ENCODE peak calls at places on chromosomes 4 and X, in nine cellular contexts. M is NCI-H748 treated with DMSO at 0.1 percent for 48 hours; U is mesenchymal stem cell; G is ovary; J is substantia nigra; E is sciatic nerve; C is C1 segment of cervical spinal cord; P is EL; I is activated CD4-positive, alpha-beta T cell treated with anti-CD3 and anti-CD28 coated beads, Interleukin-2, amount 50 U/mL, for 48 hours. W is an unnamed sample.

GRCh38 chr4:1502501-1502886 is 96.3 kb upstream of the NKX1-1 start:
- DNase-seq in E (peak; percentile 52), C (no peak), I (no peak), U (no peak), J (no peak), G (no peak), P (no peak), M (no peak), W (peak; percentile 30)

GRCh38 chr4:40473578-40474388 is 138.7 kb downstream of the CHRNA9 start:
- DNase-seq in M (no peak), U (no peak), G (no peak), E (no peak), I (no peak), J (no peak), C (no peak), P (no peak), W (no peak)

GRCh38 chr4:76896731-76897521 is 1.0 kb downstream of the SOWAHB start:
- DNase-seq in P (peak; percentile 35), J (peak; percentile 0), M (no peak), E (no peak), I (peak; percentile 19), U (peak; percentile 44), C (no peak), G (peak; percentile 28), W (peak; percentile 35)

GRCh38 chr4:158253350-158253980 is 43.2 kb downstream of the TMEM144 start:
- DNase-seq in G (peak; percentile 39), M (peak; percentile 26), P (peak; percentile 62), C (no peak), E (peak; percentile 69), I (peak; percentile 25), U (peak; percentile 55), J (peak; percentile 24), W (no peak)

GRCh38 chr4:168585168-168586091 is 88.6 kb downstream of the PALLD start:
- DNase-seq in C (no peak), J (peak; percentile 5), M (peak; percentile 4), U (peak; percentile 82), I (peak; percentile 37), P (peak; percentile 82), G (peak; percentile 80), E (peak; percentile 87), W (peak; percentile 86)

GRCh38 chrX:32448320-32448719 is 763.0 kb downstream of the DMD start:
- DNase-seq in J (no peak), U (peak; percentile 13), G (no peak), E (no peak), M (no peak), I (no peak), P (no peak), C (no peak), W (no peak)

GRCh38 chr4:150251752-150252190 is 173.5 kb downstream of the DCLK2 start:
- DNase-seq in U (no peak), P (no peak), J (no peak), M (no peak), I (no peak), E (no peak), G (no peak), C (no peak), W (no peak)

GRCh38 chr4:1983053-1983845 is 25.5 kb downstream of the NELFA start:
- DNase-seq in U (no peak), J (no peak), I (no peak), C (no peak), E (no peak), M (no peak), G (no peak), P (no peak), W (no peak)

GRCh38 chr4:180993179-180993841 is 1249.9 kb upstream of the TENM3 start:
- DNase-seq in P (no peak), I (no peak), E (no peak), M (no peak), J (no peak), U (no peak), C (no peak), G (no peak), W (no peak)

GRCh38 chr4:82775243-82775642 is 23.4 kb downstream of the SCD5 start:
- DNase-seq in U (no peak), E (no peak), G (no peak), P (no peak), C (no peak), M (no peak), I (no peak), J (no peak), W (no peak)

GRCh38 chr4:175562111-175562510 is 250.0 kb downstream of the GPM6A start:
- DNase-seq in E (no peak), P (no peak), J (no peak), G (no peak), U (no peak), M (no peak), C (no peak), I (no peak), W (no peak)

GRCh38 chrX:109774706-109775105 is 41.6 kb upstream of the ACSL4 start:
- DNase-seq in E (no peak), C (no peak), P (peak; percentile 87), U (peak; percentile 76), I (no peak), M (no peak), G (no peak), J (no peak), W (no peak)

GRCh38 chrX:12441376-12442128 is 303.3 kb downstream of the FRMPD4 start:
- DNase-seq in J (no peak), C (no peak), M (no peak), U (peak; percentile 45), P (peak; percentile 88), G (no peak), E (no peak), I (no peak), W (no peak)

GRCh38 chr4:150938417-150938816 is 76.7 kb downstream of the LRBA start:
- DNase-seq in G (no peak), J (no peak), E (no peak), U (no peak), P (no peak), I (no peak), M (no peak), C (no peak), W (no peak)

GRCh38 chr4:84479663-84480062 is 19.4 kb downstream of the NKX6-1 start:
- DNase-seq in E (no peak), J (no peak), M (no peak), G (no peak), C (no peak), U (no peak), P (no peak), I (no peak), W (no peak)

GRCh38 chr4:187612211-187612780 is 383.3 kb upstream of the ZFP42 start:
- DNase-seq in C (no peak), J (no peak), M (no peak), E (no peak), G (no peak), I (no peak), P (no peak), U (no peak), W (no peak)

GRCh38 chr4:174274436-174274835 is 9.0 kb downstream of the FBXO8 start:
- DNase-seq in I (no peak), C (no peak), J (no peak), G (no peak), U (no peak), M (no peak), P (no peak), E (no peak), W (no peak)

GRCh38 chrX:137194164-137194563 is 160.4 kb upstream of the GPR101 start:
- DNase-seq in E (no peak), G (peak; percentile 7), U (no peak), C (no peak), I (peak; percentile 13), P (peak; percentile 10), M (peak; percentile 35), J (no peak), W (no peak)

GRCh38 chrX:134692990-134693389 is 34.7 kb upstream of the PLAC1 start:
- DNase-seq in M (no peak), G (no peak), E (no peak), I (no peak), P (peak; percentile 79), C (no peak), J (no peak), U (peak; percentile 33), W (no peak)

GRCh38 chrX:130170752-130171445 is 863 bp upstream of the RAB33A start:
- DNase-seq in C (no peak), E (no peak), U (peak; percentile 28), J (peak; percentile 65), G (peak; percentile 34), P (peak; percentile 47), I (peak; percentile 60), M (peak; percentile 80), W (peak; percentile 61)

GRCh38 chrX:115690554-115691216 is 129.7 kb downstream of the PLS3 start:
- DNase-seq in J (no peak), P (peak; percentile 69), M (peak; percentile 46), G (peak; percentile 47), U (peak; percentile 77), C (no peak), E (peak; percentile 74), I (peak; percentile 21), W (no peak)

GRCh38 chrX:12949927-12950656 is 24.8 kb upstream of the TMSB4X start:
- DNase-seq in J (peak; percentile 58), M (no peak), I (peak; percentile 87), U (peak; percentile 94), G (peak; percentile 73), C (no peak), E (peak; percentile 88), P (peak; percentile 74), W (peak; percentile 74)